ENCODE peak calls at places on chromosomes 13 and 19, in five cellular contexts. I is foreskin fibroblast, T is suprapubic skin, B is A172, M is AG09319. U is an unnamed sample.

GRCh38 chr19:3534375-3535234 is 4.4 kb upstream of the TEKTIP1 start:
- DNase-seq in I (no peak), T (no peak), B (no peak), M (no peak), U (no peak)

GRCh38 chr13:44300895-44301638 is 72.6 kb upstream of the SERP2 start:
- DNase-seq in I (peak; percentile 68), T (no peak), B (peak; percentile 88), M (no peak), U (peak; percentile 92)

GRCh38 chr13:51342706-51343105 is 3.2 kb downstream of the SERPINE3 start:
- DNase-seq in I (peak; percentile 54), T (no peak), B (no peak), M (no peak), U (no peak)

GRCh38 chr13:60756306-60756705 is 359.3 kb downstream of the TDRD3 start:
- DNase-seq in I (no peak), T (no peak), B (no peak), M (no peak), U (no peak)

GRCh38 chr13:99374994-99375805 is 68.0 kb upstream of the GPR183 start:
- DNase-seq in I (no peak), T (no peak), B (no peak), M (no peak), U (no peak)

GRCh38 chr13:41017153-41017552 is 2.0 kb downstream of the ELF1 start:
- DNase-seq in I (no peak), T (no peak), B (no peak), M (no peak), U (no peak)

GRCh38 chr13:48838193-48839000 is 137.3 kb upstream of the FNDC3A start:
- DNase-seq in I (peak; percentile 9), T (no peak), B (peak; percentile 17), M (no peak), U (no peak)

GRCh38 chr13:48818495-48818961 is 157.2 kb upstream of the FNDC3A start:
- DNase-seq in I (peak; percentile 89), T (no peak), B (peak; percentile 92), M (peak; percentile 88), U (peak; percentile 51)

GRCh38 chr19:29590278-29590677 is 15.8 kb upstream of the POP4 start:
- DNase-seq in I (no peak), T (no peak), B (no peak), M (no peak), U (no peak)

GRCh38 chr19:18645035-18645511 is 8.2 kb downstream of the KLHL26 start:
- DNase-seq in I (no peak), T (no peak), B (no peak), M (no peak), U (no peak)

U was measured in RWPE1.